ENCODE peak calls at places on chromosomes 16 and 17, in ten cellular contexts. One of them, this sample, is unnamed.

GRCh38 chr17:7250655-7251329 is 742 bp downstream of the CTDNEP1 start:
- DNase-seq in bronchial epithelial cell: no peak
- DNase-seq in AG09309: no peak
- DNase-seq in upper lobe of right lung: no peak
- DNase-seq in effector memory CD4-positive, alpha-beta T cell: no peak
- DNase-seq in tibial nerve: no peak
- DNase-seq in naive thymus-derived CD4-positive, alpha-beta T cell: no peak
- DNase-seq in HL-60: no peak
- DNase-seq in uterus: no peak
- DNase-seq in aorta: no peak
- DNase-seq in this sample: no peak

GRCh38 chr16:17354121-17354750 is 116.5 kb downstream of the XYLT1 start:
- DNase-seq in bronchial epithelial cell: no peak
- DNase-seq in AG09309: no peak
- DNase-seq in upper lobe of right lung: no peak
- DNase-seq in effector memory CD4-positive, alpha-beta T cell: no peak
- DNase-seq in tibial nerve: no peak
- DNase-seq in naive thymus-derived CD4-positive, alpha-beta T cell: no peak
- DNase-seq in HL-60: no peak
- DNase-seq in uterus: no peak
- DNase-seq in aorta: peak
- DNase-seq in this sample: no peak

GRCh38 chr17:8192070-8192815 is 2.3 kb upstream of the BORCS6 start:
- DNase-seq in bronchial epithelial cell: peak
- DNase-seq in AG09309: no peak
- DNase-seq in upper lobe of right lung: peak
- DNase-seq in effector memory CD4-positive, alpha-beta T cell: peak
- DNase-seq in tibial nerve: peak
- DNase-seq in naive thymus-derived CD4-positive, alpha-beta T cell: peak
- DNase-seq in HL-60: no peak
- DNase-seq in uterus: peak
- DNase-seq in aorta: peak
- DNase-seq in this sample: peak

GRCh38 chr17:14794961-14795360 is 470.2 kb downstream of the PMP22 start:
- DNase-seq in bronchial epithelial cell: no peak
- DNase-seq in AG09309: no peak
- DNase-seq in upper lobe of right lung: no peak
- DNase-seq in effector memory CD4-positive, alpha-beta T cell: no peak
- DNase-seq in tibial nerve: no peak
- DNase-seq in naive thymus-derived CD4-positive, alpha-beta T cell: no peak
- DNase-seq in HL-60: no peak
- DNase-seq in uterus: no peak
- DNase-seq in aorta: no peak
- DNase-seq in this sample: no peak

GRCh38 chr17:17849863-17850373 is 13.1 kb upstream of the SREBF1 start:
- DNase-seq in bronchial epithelial cell: no peak
- DNase-seq in AG09309: no peak
- DNase-seq in upper lobe of right lung: no peak
- DNase-seq in effector memory CD4-positive, alpha-beta T cell: peak
- DNase-seq in tibial nerve: peak
- DNase-seq in naive thymus-derived CD4-positive, alpha-beta T cell: peak
- DNase-seq in HL-60: no peak
- DNase-seq in uterus: peak
- DNase-seq in aorta: peak
- DNase-seq in this sample: peak

GRCh38 chr16:2715519-2715918 is 4.5 kb downstream of the PRSS27 start:
- DNase-seq in bronchial epithelial cell: no peak
- DNase-seq in AG09309: no peak
- DNase-seq in upper lobe of right lung: peak
- DNase-seq in effector memory CD4-positive, alpha-beta T cell: peak
- DNase-seq in tibial nerve: no peak
- DNase-seq in naive thymus-derived CD4-positive, alpha-beta T cell: peak
- DNase-seq in HL-60: peak
- DNase-seq in uterus: peak
- DNase-seq in aorta: peak
- DNase-seq in this sample: peak

GRCh38 chr17:17033466-17033865 is 8.8 kb upstream of the MPRIP start:
- DNase-seq in bronchial epithelial cell: no peak
- DNase-seq in AG09309: no peak
- DNase-seq in upper lobe of right lung: no peak
- DNase-seq in effector memory CD4-positive, alpha-beta T cell: no peak
- DNase-seq in tibial nerve: no peak
- DNase-seq in naive thymus-derived CD4-positive, alpha-beta T cell: no peak
- DNase-seq in HL-60: no peak
- DNase-seq in uterus: no peak
- DNase-seq in aorta: no peak
- DNase-seq in this sample: no peak

GRCh38 chr16:48895142-48895541 is 285.2 kb upstream of the N4BP1 start:
- DNase-seq in bronchial epithelial cell: no peak
- DNase-seq in AG09309: no peak
- DNase-seq in upper lobe of right lung: no peak
- DNase-seq in effector memory CD4-positive, alpha-beta T cell: no peak
- DNase-seq in tibial nerve: no peak
- DNase-seq in naive thymus-derived CD4-positive, alpha-beta T cell: no peak
- DNase-seq in HL-60: no peak
- DNase-seq in uterus: no peak
- DNase-seq in aorta: no peak
- DNase-seq in this sample: no peak

GRCh38 chr17:17568772-17569195 is 22.7 kb downstream of the PEMT start:
- DNase-seq in bronchial epithelial cell: peak
- DNase-seq in AG09309: no peak
- DNase-seq in upper lobe of right lung: peak
- DNase-seq in effector memory CD4-positive, alpha-beta T cell: peak
- DNase-seq in tibial nerve: no peak
- DNase-seq in naive thymus-derived CD4-positive, alpha-beta T cell: peak
- DNase-seq in HL-60: no peak
- DNase-seq in uterus: peak
- DNase-seq in aorta: peak
- DNase-seq in this sample: peak

GRCh38 chr17:67467500-67468481 is 90.7 kb downstream of the PITPNC1 start:
- DNase-seq in bronchial epithelial cell: no peak
- DNase-seq in AG09309: no peak
- DNase-seq in upper lobe of right lung: no peak
- DNase-seq in effector memory CD4-positive, alpha-beta T cell: no peak
- DNase-seq in tibial nerve: no peak
- DNase-seq in naive thymus-derived CD4-positive, alpha-beta T cell: no peak
- DNase-seq in HL-60: no peak
- DNase-seq in uterus: no peak
- DNase-seq in aorta: no peak
- DNase-seq in this sample: peak

GRCh38 chr17:15999974-16000827 is 577 bp downstream of the TTC19 start:
- DNase-seq in bronchial epithelial cell: no peak
- DNase-seq in AG09309: no peak
- DNase-seq in upper lobe of right lung: no peak
- DNase-seq in effector memory CD4-positive, alpha-beta T cell: no peak
- DNase-seq in tibial nerve: no peak
- DNase-seq in naive thymus-derived CD4-positive, alpha-beta T cell: peak
- DNase-seq in HL-60: no peak
- DNase-seq in uterus: peak
- DNase-seq in aorta: peak
- DNase-seq in this sample: peak

GRCh38 chr17:15999141-15999973 is at the start of the genes TTC19 and ZSWIM7:
- DNase-seq in bronchial epithelial cell: peak
- DNase-seq in AG09309: peak
- DNase-seq in upper lobe of right lung: peak
- DNase-seq in effector memory CD4-positive, alpha-beta T cell: peak
- DNase-seq in tibial nerve: peak
- DNase-seq in naive thymus-derived CD4-positive, alpha-beta T cell: peak
- DNase-seq in HL-60: peak
- DNase-seq in uterus: peak
- DNase-seq in aorta: peak
- DNase-seq in this sample: peak

GRCh38 chr17:16002708-16003265 is 3.2 kb downstream of the TTC19 start:
- DNase-seq in bronchial epithelial cell: no peak
- DNase-seq in AG09309: no peak
- DNase-seq in upper lobe of right lung: no peak
- DNase-seq in effector memory CD4-positive, alpha-beta T cell: no peak
- DNase-seq in tibial nerve: no peak
- DNase-seq in naive thymus-derived CD4-positive, alpha-beta T cell: no peak
- DNase-seq in HL-60: no peak
- DNase-seq in uterus: no peak
- DNase-seq in aorta: no peak
- DNase-seq in this sample: no peak

GRCh38 chr17:16003841-16004240 is 4.2 kb downstream of the TTC19 start:
- DNase-seq in bronchial epithelial cell: no peak
- DNase-seq in AG09309: no peak
- DNase-seq in upper lobe of right lung: no peak
- DNase-seq in effector memory CD4-positive, alpha-beta T cell: no peak
- DNase-seq in tibial nerve: no peak
- DNase-seq in naive thymus-derived CD4-positive, alpha-beta T cell: no peak
- DNase-seq in HL-60: no peak
- DNase-seq in uterus: no peak
- DNase-seq in aorta: no peak
- DNase-seq in this sample: no peak

GRCh38 chr17:16001498-16001897 is 1.9 kb downstream of the TTC19 start:
- DNase-seq in bronchial epithelial cell: peak
- DNase-seq in AG09309: no peak
- DNase-seq in upper lobe of right lung: no peak
- DNase-seq in effector memory CD4-positive, alpha-beta T cell: no peak
- DNase-seq in tibial nerve: no peak
- DNase-seq in naive thymus-derived CD4-positive, alpha-beta T cell: no peak
- DNase-seq in HL-60: no peak
- DNase-seq in uterus: no peak
- DNase-seq in aorta: no peak
- DNase-seq in this sample: peak
- H3K4me3 ChIP-seq in bronchial epithelial cell: no peak
- H3K4me3 ChIP-seq in AG09309: no peak
- H3K4me3 ChIP-seq in upper lobe of right lung: peak
- H3K4me3 ChIP-seq in effector memory CD4-positive, alpha-beta T cell: no peak
- H3K4me3 ChIP-seq in tibial nerve: no peak
- H3K4me3 ChIP-seq in naive thymus-derived CD4-positive, alpha-beta T cell: no peak
- H3K4me3 ChIP-seq in HL-60: no peak
- H3K4me3 ChIP-seq in uterus: no peak
- H3K4me3 ChIP-seq in aorta: no peak
- H3K4me3 ChIP-seq in this sample: no peak

GRCh38 chr16:15899538-15900100 is 11.2 kb upstream of the CEP20 start:
- DNase-seq in bronchial epithelial cell: peak
- DNase-seq in AG09309: peak
- DNase-seq in upper lobe of right lung: peak
- DNase-seq in effector memory CD4-positive, alpha-beta T cell: no peak
- DNase-seq in tibial nerve: no peak
- DNase-seq in naive thymus-derived CD4-positive, alpha-beta T cell: no peak
- DNase-seq in HL-60: peak
- DNase-seq in uterus: no peak
- DNase-seq in aorta: no peak
- DNase-seq in this sample: peak
- H3K4me3 ChIP-seq in bronchial epithelial cell: no peak
- H3K4me3 ChIP-seq in AG09309: no peak
- H3K4me3 ChIP-seq in upper lobe of right lung: no peak
- H3K4me3 ChIP-seq in effector memory CD4-positive, alpha-beta T cell: no peak
- H3K4me3 ChIP-seq in tibial nerve: no peak
- H3K4me3 ChIP-seq in naive thymus-derived CD4-positive, alpha-beta T cell: no peak
- H3K4me3 ChIP-seq in HL-60: no peak
- H3K4me3 ChIP-seq in uterus: no peak
- H3K4me3 ChIP-seq in aorta: no peak
- H3K4me3 ChIP-seq in this sample: no peak

GRCh38 chr17:10512856-10513255 is 5.5 kb downstream of the MYH1 start:
- DNase-seq in bronchial epithelial cell: no peak
- DNase-seq in AG09309: no peak
- DNase-seq in upper lobe of right lung: no peak
- DNase-seq in effector memory CD4-positive, alpha-beta T cell: no peak
- DNase-seq in tibial nerve: no peak
- DNase-seq in naive thymus-derived CD4-positive, alpha-beta T cell: no peak
- DNase-seq in HL-60: no peak
- DNase-seq in uterus: no peak
- DNase-seq in aorta: no peak
- DNase-seq in this sample: peak

GRCh38 chr17:10518271-10519037 is at the start of gene MYH1:
- DNase-seq in bronchial epithelial cell: no peak
- DNase-seq in AG09309: no peak
- DNase-seq in upper lobe of right lung: no peak
- DNase-seq in effector memory CD4-positive, alpha-beta T cell: no peak
- DNase-seq in tibial nerve: no peak
- DNase-seq in naive thymus-derived CD4-positive, alpha-beta T cell: no peak
- DNase-seq in HL-60: no peak
- DNase-seq in uterus: no peak
- DNase-seq in aorta: no peak
- DNase-seq in this sample: no peak

GRCh38 chr17:10516065-10516464 is 2.3 kb downstream of the MYH1 start:
- DNase-seq in bronchial epithelial cell: no peak
- DNase-seq in AG09309: no peak
- DNase-seq in upper lobe of right lung: no peak
- DNase-seq in effector memory CD4-positive, alpha-beta T cell: no peak
- DNase-seq in tibial nerve: no peak
- DNase-seq in naive thymus-derived CD4-positive, alpha-beta T cell: no peak
- DNase-seq in HL-60: no peak
- DNase-seq in uterus: no peak
- DNase-seq in aorta: no peak
- DNase-seq in this sample: no peak

GRCh38 chr17:10516638-10517037 is 1.7 kb downstream of the MYH1 start:
- DNase-seq in bronchial epithelial cell: no peak
- DNase-seq in AG09309: no peak
- DNase-seq in upper lobe of right lung: no peak
- DNase-seq in effector memory CD4-positive, alpha-beta T cell: no peak
- DNase-seq in tibial nerve: no peak
- DNase-seq in naive thymus-derived CD4-positive, alpha-beta T cell: no peak
- DNase-seq in HL-60: no peak
- DNase-seq in uterus: no peak
- DNase-seq in aorta: no peak
- DNase-seq in this sample: no peak

DNA sequence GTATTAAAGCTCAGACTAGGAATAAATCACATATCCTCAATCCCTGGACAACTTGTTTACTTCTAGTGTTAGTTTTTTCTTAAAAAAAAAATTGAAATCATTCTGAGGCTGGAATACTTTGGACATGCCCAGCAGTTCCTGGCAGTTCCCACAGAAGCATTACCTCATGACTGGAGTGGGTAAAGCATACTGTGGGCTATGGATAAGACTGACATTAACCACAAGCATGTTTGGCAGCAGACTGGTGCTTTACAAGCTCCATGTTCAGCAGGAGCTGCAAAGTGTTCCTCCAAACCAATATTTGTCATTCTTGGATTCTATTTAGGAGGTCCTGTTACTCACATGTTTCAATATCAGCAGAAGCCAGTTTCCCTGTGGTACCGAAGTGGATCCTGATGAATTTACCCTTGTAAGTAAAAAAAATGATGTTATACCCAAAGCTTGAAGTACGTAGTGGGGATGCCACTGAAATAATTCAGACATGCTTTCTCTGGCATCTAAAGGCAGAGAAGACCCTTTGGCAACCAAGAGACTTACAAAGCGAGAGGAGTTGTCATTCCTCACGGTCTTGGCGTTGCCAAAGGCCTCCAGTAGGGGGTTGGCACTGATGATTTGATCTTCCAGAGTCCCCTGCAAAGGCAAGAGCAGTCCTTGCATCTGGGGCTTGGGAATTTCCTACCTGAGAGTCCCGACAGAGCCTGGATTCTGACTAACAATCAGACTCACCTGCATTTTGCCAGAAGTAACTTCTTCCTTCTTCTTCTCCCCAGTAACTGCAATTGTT is 4.9 kb downstream of the MYH1 start:
- DNase-seq in bronchial epithelial cell: no peak
- DNase-seq in AG09309: no peak
- DNase-seq in upper lobe of right lung: no peak
- DNase-seq in effector memory CD4-positive, alpha-beta T cell: no peak
- DNase-seq in tibial nerve: no peak
- DNase-seq in naive thymus-derived CD4-positive, alpha-beta T cell: no peak
- DNase-seq in HL-60: no peak
- DNase-seq in uterus: no peak
- DNase-seq in aorta: no peak
- DNase-seq in this sample: peak
- H3K4me3 ChIP-seq in bronchial epithelial cell: no peak
- H3K4me3 ChIP-seq in AG09309: no peak
- H3K4me3 ChIP-seq in upper lobe of right lung: no peak
- H3K4me3 ChIP-seq in effector memory CD4-positive, alpha-beta T cell: no peak
- H3K4me3 ChIP-seq in tibial nerve: no peak
- H3K4me3 ChIP-seq in naive thymus-derived CD4-positive, alpha-beta T cell: no peak
- H3K4me3 ChIP-seq in HL-60: no peak
- H3K4me3 ChIP-seq in uterus: no peak
- H3K4me3 ChIP-seq in aorta: no peak
- H3K4me3 ChIP-seq in this sample: no peak

GRCh38 chr17:64503821-64504768 is 2.0 kb downstream of the DDX5 start:
- DNase-seq in bronchial epithelial cell: no peak
- DNase-seq in AG09309: no peak
- DNase-seq in upper lobe of right lung: no peak
- DNase-seq in effector memory CD4-positive, alpha-beta T cell: no peak
- DNase-seq in tibial nerve: no peak
- DNase-seq in naive thymus-derived CD4-positive, alpha-beta T cell: no peak
- DNase-seq in HL-60: peak
- DNase-seq in uterus: no peak
- DNase-seq in aorta: no peak
- DNase-seq in this sample: peak
- H3K4me3 ChIP-seq in bronchial epithelial cell: peak
- H3K4me3 ChIP-seq in AG09309: peak
- H3K4me3 ChIP-seq in upper lobe of right lung: peak
- H3K4me3 ChIP-seq in effector memory CD4-positive, alpha-beta T cell: peak
- H3K4me3 ChIP-seq in tibial nerve: peak
- H3K4me3 ChIP-seq in naive thymus-derived CD4-positive, alpha-beta T cell: peak
- H3K4me3 ChIP-seq in HL-60: peak
- H3K4me3 ChIP-seq in uterus: peak
- H3K4me3 ChIP-seq in aorta: peak
- H3K4me3 ChIP-seq in this sample: peak